ENCODE peak calls at places on chromosome 4, in seven cellular contexts. K is AG09309; Y is HS-5; P is A549; X is activated CD8-positive, alpha-beta memory T cell treated with anti-CD3 and anti-CD28 coated beads for 48 hours; M is activated CD4-positive, alpha-beta T cell treated with anti-CD3 and anti-CD28 coated beads, Interleukin-2, amount 50 U/mL, for 1 hour; L is central memory CD8-positive, alpha-beta T cell. U is an unnamed sample.

GRCh38 chr4:67727124-67727850 is 26.3 kb upstream of the UBA6 start:
- DNase-seq in L (no peak), M (no peak), K (no peak), P (no peak), Y (no peak), X (no peak), U (no peak)

GRCh38 chr4:20266215-20267082 is 14.7 kb downstream of the SLIT2 start:
- DNase-seq in P (no peak), X (no peak), L (no peak), Y (no peak), M (no peak), K (no peak), U (no peak)

GRCh38 chr4:117971406-117971805 is 62.9 kb upstream of the NDST3 start:
- DNase-seq in X (no peak), M (no peak), L (no peak), K (no peak), Y (peak; percentile 24), P (no peak), U (no peak)

GRCh38 chr4:158768577-158769174 is at the start of gene FNIP2:
- DNase-seq in P (peak; percentile 65), M (peak; percentile 70), Y (no peak), K (no peak), L (peak; percentile 39), X (peak; percentile 29), U (peak; percentile 41)

GRCh38 chr4:104693601-104694201 is 199.0 kb upstream of the CXXC4 start:
- DNase-seq in M (no peak), X (no peak), P (no peak), L (no peak), K (no peak), Y (peak; percentile 2), U (no peak)

GRCh38 chr4:186948361-186949291 is 225.0 kb upstream of the FAT1 start:
- DNase-seq in P (peak; percentile 9), Y (no peak), M (no peak), L (no peak), K (no peak), X (no peak), U (no peak)

GRCh38 chr4:41146716-41147506 is 67.4 kb downstream of the APBB2 start:
- DNase-seq in M (no peak), Y (no peak), P (no peak), L (no peak), K (no peak), X (no peak), U (no peak)

GRCh38 chr4:104015680-104016079 is 295.9 kb upstream of the TACR3 start:
- DNase-seq in L (no peak), X (no peak), Y (no peak), M (no peak), K (no peak), P (no peak), U (no peak)

GRCh38 chr4:76744253-76744921 is 153.6 kb downstream of the SOWAHB start:
- DNase-seq in Y (no peak), X (no peak), K (no peak), L (no peak), M (no peak), P (no peak), U (no peak)

GRCh38 chr4:13942936-13943335 is 315.4 kb upstream of the BOD1L1 start:
- DNase-seq in X (no peak), L (no peak), P (no peak), K (no peak), M (no peak), Y (no peak), U (no peak)

GRCh38 chr4:99301376-99302164 is 10.8 kb upstream of the ADH1A start:
- DNase-seq in P (no peak), X (no peak), M (no peak), L (no peak), K (no peak), Y (no peak), U (no peak)

GRCh38 chr4:23999714-24000113 is 109.9 kb upstream of the PPARGC1A start:
- DNase-seq in M (no peak), K (no peak), P (no peak), Y (peak; percentile 6), L (no peak), X (no peak), U (no peak)

GRCh38 chr4:153940916-153941315 is 152.0 kb upstream of the SFRP2 start:
- DNase-seq in Y (no peak), K (no peak), M (no peak), X (no peak), L (no peak), P (no peak), U (no peak)

GRCh38 chr4:8587469-8588195 is 4.9 kb upstream of the CPZ start:
- DNase-seq in Y (no peak), P (no peak), X (no peak), M (no peak), L (no peak), K (no peak), U (no peak)

GRCh38 chr4:17368408-17368807 is 143.5 kb downstream of the QDPR start:
- DNase-seq in K (no peak), P (no peak), M (no peak), L (no peak), Y (no peak), X (no peak), U (no peak)

GRCh38 chr4:25865586-25865985 is 2.8 kb upstream of the SEL1L3 start:
- DNase-seq in P (peak; percentile 49), L (no peak), M (no peak), Y (no peak), K (no peak), X (no peak), U (no peak)

GRCh38 chr4:106583567-106583966 is 215.0 kb upstream of the GIMD1 start:
- DNase-seq in K (peak; percentile 99), L (no peak), M (no peak), Y (peak; percentile 94), X (no peak), P (peak; percentile 31), U (no peak)

GRCh38 chr4:17517664-17518063 is 2.7 kb downstream of the CLRN2 start:
- DNase-seq in Y (no peak), X (no peak), M (no peak), K (no peak), P (no peak), L (no peak), U (no peak)

GRCh38 chr4:783133-783541 is 42.8 kb downstream of the CPLX1 start:
- DNase-seq in K (no peak), M (no peak), X (no peak), L (no peak), Y (no peak), P (no peak), U (no peak)

GRCh38 chr4:173478884-173479283 is 51.1 kb downstream of the HAND2 start:
- DNase-seq in L (no peak), M (no peak), Y (no peak), P (no peak), K (no peak), X (no peak), U (no peak)

GRCh38 chr4:156774422-156774821 is 197.2 kb downstream of the PDGFC start:
- DNase-seq in P (no peak), K (peak; percentile 86), X (no peak), L (no peak), Y (peak; percentile 53), M (no peak), U (no peak)

GRCh38 chr4:36187723-36188333 is 56.5 kb downstream of the ARAP2 start:
- DNase-seq in K (no peak), L (no peak), P (peak; percentile 1), M (no peak), X (no peak), Y (no peak), U (no peak)

GRCh38 chr4:11483076-11483475 is 54.4 kb upstream of the HS3ST1 start:
- DNase-seq in X (no peak), P (no peak), L (no peak), K (no peak), Y (no peak), M (no peak), U (no peak)

GRCh38 chr4:94877973-94878372 is 120.2 kb downstream of the BMPR1B start:
- DNase-seq in X (no peak), M (no peak), K (peak; percentile 16), P (no peak), Y (peak; percentile 53), L (no peak), U (no peak)

GRCh38 chr4:12844111-12844510 is 640.0 kb downstream of the RAB28 start:
- DNase-seq in Y (no peak), L (no peak), K (no peak), P (no peak), X (no peak), M (no peak), U (no peak)

GRCh38 chr4:147370881-147371280 is 110.0 kb upstream of the EDNRA start:
- DNase-seq in K (no peak), M (no peak), X (no peak), Y (no peak), P (no peak), L (no peak), U (no peak)

GRCh38 chr4:140102406-140102805 is 51.6 kb downstream of the MAML3 start:
- DNase-seq in Y (no peak), X (no peak), P (no peak), L (no peak), K (no peak), M (no peak), U (no peak)

GRCh38 chr4:60847614-60848013 is 352.5 kb upstream of the ADGRL3 start:
- DNase-seq in Y (no peak), P (no peak), K (no peak), L (no peak), M (no peak), X (no peak), U (no peak)

GRCh38 chr4:102157984-102158383 is 187.3 kb downstream of the SLC39A8 start:
- DNase-seq in Y (no peak), M (no peak), P (no peak), L (no peak), X (no peak), K (no peak), U (no peak)